ENCODE peak calls at places on chromosomes 11 and 22, in seven cellular contexts. V is fibroblast of pulmonary artery, O is right cardiac atrium, W is lung, X is heart left ventricle, S is RWPE2, F is coronary artery. L is an unnamed sample.

GRCh38 chr11:70567680-70568503 is 169.6 kb downstream of the CTTN start:
- DNase-seq in V (peak; percentile 29), O (peak; percentile 61), W (no peak), X (peak; percentile 47), S (peak; percentile 30), F (no peak), L (peak; percentile 32)

GRCh38 chr22:17366329-17366728 is 2.9 kb upstream of the CECR2 start:
- DNase-seq in V (no peak), O (no peak), W (no peak), X (no peak), S (no peak), F (no peak), L (no peak)

GRCh38 chr11:2670541-2671100 is 29.2 kb downstream of the KCNQ1OT1 start:
- DNase-seq in V (no peak), O (no peak), W (no peak), X (no peak), S (no peak), F (peak; percentile 41), L (no peak)

GRCh38 chr11:118915941-118916841 is 9.5 kb downstream of the BCL9L start:
- DNase-seq in V (no peak), O (peak; percentile 31), W (no peak), X (no peak), S (no peak), F (no peak), L (no peak)

GRCh38 chr11:128610765-128611617 is 23.6 kb upstream of the ETS1 start:
- DNase-seq in V (no peak), O (no peak), W (no peak), X (no peak), S (no peak), F (no peak), L (no peak)

GRCh38 chr11:8081591-8082021 is 595 bp downstream of the TUB start:
- DNase-seq in V (no peak), O (no peak), W (no peak), X (no peak), S (no peak), F (no peak), L (no peak)

GRCh38 chr11:72752088-72752914 is at the start of gene ARAP1:
- DNase-seq in V (peak; percentile 67), O (peak; percentile 75), W (peak; percentile 82), X (peak; percentile 79), S (peak; percentile 90), F (peak; percentile 88), L (peak; percentile 58)

GRCh38 chr11:109940816-109941215 is 152.4 kb upstream of the ZC3H12C start:
- DNase-seq in V (peak; percentile 82), O (no peak), W (no peak), X (no peak), S (no peak), F (no peak), L (peak; percentile 52)

GRCh38 chr22:27775698-27776409 is 25.7 kb downstream of the MN1 start:
- DNase-seq in V (no peak), O (no peak), W (no peak), X (no peak), S (no peak), F (no peak), L (no peak)

GRCh38 chr11:11406652-11407051 is 53.6 kb upstream of the CSNK2A3 start:
- DNase-seq in V (no peak), O (no peak), W (no peak), X (no peak), S (no peak), F (no peak), L (no peak)

GRCh38 chr11:933936-934335 is 8.3 kb downstream of the AP2A2 start:
- DNase-seq in V (no peak), O (no peak), W (no peak), X (no peak), S (no peak), F (no peak), L (no peak)

GRCh38 chr11:130001491-130002351 is 914 bp downstream of the PRDM10 start:
- DNase-seq in V (peak; percentile 30), O (peak; percentile 49), W (peak; percentile 38), X (peak; percentile 48), S (no peak), F (peak; percentile 76), L (peak; percentile 41)

GRCh38 chr11:123478352-123478986 is 48.4 kb downstream of the GRAMD1B start:
- DNase-seq in V (peak; percentile 91), O (peak; percentile 60), W (peak; percentile 35), X (peak; percentile 41), S (no peak), F (no peak), L (peak; percentile 91)

GRCh38 chr11:17845431-17845881 is 110.9 kb downstream of the KCNC1 start:
- DNase-seq in V (peak; percentile 66), O (peak; percentile 50), W (no peak), X (no peak), S (no peak), F (no peak), L (peak; percentile 94)

GRCh38 chr11:69711824-69712801 is 8.3 kb upstream of the FGF19 start:
- DNase-seq in V (no peak), O (no peak), W (no peak), X (no peak), S (no peak), F (no peak), L (no peak)

GRCh38 chr11:65553301-65554001 is 4.7 kb downstream of the LTBP3 start:
- DNase-seq in V (no peak), O (no peak), W (no peak), X (no peak), S (no peak), F (no peak), L (no peak)

GRCh38 chr22:36425977-36426523 is 38.3 kb upstream of the MYH9 start:
- DNase-seq in V (peak; percentile 66), O (peak; percentile 42), W (no peak), X (peak; percentile 80), S (no peak), F (no peak), L (no peak)

GRCh38 chr22:30204742-30205111 is 41.8 kb downstream of the LIF start:
- DNase-seq in V (peak; percentile 86), O (peak; percentile 57), W (no peak), X (no peak), S (no peak), F (no peak), L (peak; percentile 92)

GRCh38 chr11:125273519-125274000 is 109.0 kb downstream of the PKNOX2 start:
- DNase-seq in V (no peak), O (no peak), W (no peak), X (no peak), S (no peak), F (no peak), L (peak; percentile 48)

GRCh38 chr22:24190159-24190540 is 8.9 kb downstream of the SUSD2 start:
- DNase-seq in V (no peak), O (peak; percentile 20), W (no peak), X (no peak), S (peak; percentile 49), F (no peak), L (no peak)

GRCh38 chr11:101442171-101442570 is 141.6 kb downstream of the TRPC6 start:
- DNase-seq in V (peak; percentile 52), O (no peak), W (no peak), X (no peak), S (no peak), F (no peak), L (peak; percentile 20)

GRCh38 chr11:94926271-94926625 is 47.1 kb downstream of the CWC15 start:
- DNase-seq in V (no peak), O (no peak), W (no peak), X (no peak), S (no peak), F (no peak), L (no peak)

GRCh38 chr11:86511086-86511551 is 136.4 kb downstream of the CCDC81 start:
- DNase-seq in V (peak; percentile 74), O (no peak), W (no peak), X (no peak), S (no peak), F (no peak), L (peak; percentile 75)

GRCh38 chr11:12079726-12080556 is 30.4 kb upstream of the MICAL2 start:
- DNase-seq in V (peak; percentile 96), O (peak; percentile 66), W (no peak), X (peak; percentile 73), S (peak; percentile 90), F (peak; percentile 94), L (peak; percentile 97)

GRCh38 chr22:33270596-33270995 is 212.4 kb upstream of the SYN3 start:
- DNase-seq in V (no peak), O (no peak), W (no peak), X (no peak), S (no peak), F (no peak), L (no peak)

GRCh38 chr22:46626911-46627805 is 7.0 kb downstream of the GRAMD4 start:
- DNase-seq in V (no peak), O (no peak), W (no peak), X (no peak), S (no peak), F (no peak), L (no peak)
- H3K4me3 ChIP-seq in V (no peak overlapping the region), O (no peak overlapping the region), W (no peak overlapping the region), X (no peak overlapping the region), S (no peak overlapping the region), F (no peak overlapping the region), L (no peak overlapping the region)

GRCh38 chr11:64035081-64035524 is 628 bp upstream of the FLRT1 start:
- DNase-seq in V (no peak), O (no peak), W (no peak), X (no peak), S (no peak), F (no peak), L (no peak)
- H3K4me3 ChIP-seq in V (no peak overlapping the region), O (peak overlapping the region; percentile 68), W (no peak overlapping the region), X (peak overlapping the region; percentile 25), S (no peak overlapping the region), F (peak overlapping the region; percentile 66), L (no peak overlapping the region)

DNA sequence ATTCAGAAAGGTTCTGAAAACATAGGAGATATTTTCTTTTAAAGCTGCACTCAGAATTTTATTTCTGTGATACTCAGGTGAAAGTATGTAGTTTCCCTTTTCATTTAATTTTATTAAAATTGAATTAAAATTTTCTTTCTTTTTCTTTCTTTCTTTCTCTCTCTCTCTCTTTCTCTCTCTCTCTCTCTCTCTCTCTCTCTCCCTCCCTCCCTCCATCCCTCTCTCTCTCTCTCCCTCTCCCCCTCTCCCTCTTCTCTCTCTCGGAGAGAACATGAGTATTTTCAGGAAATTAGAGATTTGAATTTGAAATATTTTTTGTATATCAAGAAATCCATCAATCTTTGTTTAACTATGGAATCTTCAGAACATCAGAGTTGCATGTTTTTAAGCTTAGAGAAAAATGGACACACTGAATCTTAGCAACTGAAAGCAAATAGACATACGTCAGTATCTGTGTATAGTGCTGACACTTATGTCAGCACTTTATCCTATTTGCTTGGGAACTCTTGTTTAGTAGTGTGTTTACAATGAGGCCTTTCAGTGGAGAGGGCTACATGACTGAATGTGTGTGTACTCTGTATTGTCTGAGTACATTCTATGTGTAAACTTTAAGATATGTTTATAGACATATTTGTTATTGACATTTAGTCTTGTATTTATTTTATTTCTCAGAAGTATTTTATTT is 44.5 kb downstream of the PDE3B start:
- DNase-seq in V (peak; percentile 1), O (no peak), W (no peak), X (no peak), S (no peak), F (no peak), L (no peak)
- H3K4me3 ChIP-seq in V (no peak overlapping the region), O (no peak overlapping the region), W (no peak overlapping the region), X (no peak overlapping the region), S (no peak overlapping the region), F (no peak overlapping the region), L (no peak overlapping the region)

DNA sequence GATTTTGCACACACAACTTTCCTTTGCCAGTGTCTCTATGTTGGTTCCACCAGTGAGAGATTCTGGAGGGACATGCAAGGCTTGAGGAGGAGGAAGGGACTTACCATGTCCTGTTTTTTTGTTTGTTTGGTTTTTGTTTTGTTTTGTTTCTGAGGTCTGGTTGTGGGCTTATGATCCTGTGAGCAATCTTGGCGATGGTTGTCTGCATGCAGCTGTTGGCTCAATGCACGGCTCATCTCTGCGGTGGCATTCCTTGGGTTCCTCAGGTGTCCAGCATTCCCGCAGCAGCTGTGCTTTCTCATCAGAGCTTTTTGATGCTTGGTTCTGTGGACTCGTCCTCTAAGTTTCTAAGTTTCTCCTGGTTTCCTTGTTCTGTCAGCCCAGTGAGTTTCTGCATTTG is 4.8 kb upstream of the NNMT start:
- DNase-seq in V (peak; percentile 84), O (no peak), W (no peak), X (no peak), S (no peak), F (no peak), L (peak; percentile 76)
- H3K4me3 ChIP-seq in V (peak overlapping the region; percentile 28), O (peak overlapping the region; percentile 34), W (no peak overlapping the region), X (peak overlapping the region; percentile 29), S (no peak overlapping the region), F (peak overlapping the region; percentile 32), L (peak overlapping the region; percentile 47)